ENCODE peak calls at places on chromosome 15, in seven cellular contexts. M is fibroblast of mammary gland; Z is stimulated activated CD4-positive, alpha-beta T cell treated with anti-CD3 and anti-CD28 coated beads, Interleukin-4, amount 100 ng/mL, for 4 hours; V is effector CD4-positive, alpha-beta T cell; Q is H4; B is T-helper 17 cell; N is activated CD8-positive, alpha-beta T cell treated with anti-CD3 and anti-CD28 coated beads for 36 hours. D is an unnamed sample.

GRCh38 chr15:52466134-52466701 is 62.5 kb downstream of the MYO5A start:
- DNase-seq in M (no peak), Z (peak), V (no peak), Q (no peak), B (no peak), N (peak), D (no peak)

GRCh38 chr15:90336705-90337141 is 15.4 kb upstream of the ZNF774 start:
- DNase-seq in M (peak), Z (no peak), V (no peak), Q (no peak), B (no peak), N (peak), D (no peak)

GRCh38 chr15:82709421-82710207 is at the start of gene AP3B2:
- DNase-seq in M (peak), Z (peak), V (peak), Q (peak), B (peak), N (peak), D (peak)

GRCh38 chr15:75153084-75153483 is 48.6 kb upstream of the C15orf39 start:
- DNase-seq in M (peak), Z (no peak), V (no peak), Q (peak), B (no peak), N (peak), D (no peak)

GRCh38 chr15:66631616-66632263 is 65.9 kb upstream of the LCTL start:
- DNase-seq in M (no peak), Z (no peak), V (no peak), Q (no peak), B (no peak), N (no peak), D (no peak)

GRCh38 chr15:64530472-64530871 is 70.1 kb downstream of the ZNF609 start:
- DNase-seq in M (no peak), Z (no peak), V (no peak), Q (no peak), B (no peak), N (no peak), D (no peak)

GRCh38 chr15:64222573-64223361 is 59.9 kb upstream of the PPIB start:
- DNase-seq in M (peak), Z (no peak), V (no peak), Q (no peak), B (no peak), N (no peak), D (no peak)

GRCh38 chr15:25244731-25245585 is 193.9 kb downstream of the UBE3A start:
- DNase-seq in M (no peak), Z (no peak), V (no peak), Q (no peak), B (peak), N (no peak), D (no peak)

GRCh38 chr15:70299931-70300858 is 202.5 kb upstream of the TLE3 start:
- DNase-seq in M (no peak), Z (peak), V (peak), Q (no peak), B (no peak), N (peak), D (peak)

GRCh38 chr15:80967991-80968510 is 21.6 kb downstream of the MESD start:
- DNase-seq in M (no peak), Z (no peak), V (no peak), Q (no peak), B (no peak), N (no peak), D (no peak)

GRCh38 chr15:45121706-45122417 is 7.7 kb downstream of the DUOXA2 start:
- DNase-seq in M (peak), Z (no peak), V (no peak), Q (peak), B (no peak), N (no peak), D (no peak)

GRCh38 chr15:74193305-74193718 is 9.3 kb downstream of the STRA6 start:
- DNase-seq in M (peak), Z (no peak), V (no peak), Q (peak), B (no peak), N (no peak), D (no peak)

GRCh38 chr15:42549052-42549491 is 434 bp downstream of the HAUS2 start:
- DNase-seq in M (peak), Z (no peak), V (peak), Q (peak), B (no peak), N (peak), D (no peak)

GRCh38 chr15:65512807-65513416 is 4.6 kb downstream of the DPP8 start:
- DNase-seq in M (peak), Z (no peak), V (no peak), Q (no peak), B (no peak), N (no peak), D (no peak)

GRCh38 chr15:73031648-73032047 is 20.6 kb upstream of the NEO1 start:
- DNase-seq in M (no peak), Z (no peak), V (no peak), Q (no peak), B (no peak), N (no peak), D (no peak)

GRCh38 chr15:48866141-48866563 is 11.8 kb upstream of the EID1 start:
- DNase-seq in M (peak), Z (no peak), V (no peak), Q (peak), B (no peak), N (no peak), D (no peak)

GRCh38 chr15:89776274-89777072 is at the start of gene MESP2:
- DNase-seq in M (peak), Z (peak), V (no peak), Q (no peak), B (peak), N (peak), D (peak)

GRCh38 chr15:73190189-73190601 is 137.9 kb downstream of the NEO1 start:
- DNase-seq in M (peak), Z (no peak), V (no peak), Q (no peak), B (no peak), N (no peak), D (no peak)

GRCh38 chr15:78308422-78309021 is 9.1 kb upstream of the SKIC8 start:
- DNase-seq in M (peak), Z (peak), V (no peak), Q (peak), B (no peak), N (peak), D (peak)

GRCh38 chr15:84889991-84890669 is 5.7 kb downstream of the SLC28A1 start:
- DNase-seq in M (no peak), Z (no peak), V (no peak), Q (no peak), B (no peak), N (no peak), D (no peak)

D was measured in effector memory CD4-positive, alpha-beta T cell.